ENCODE peak calls at places on chromosomes 6 and 20, in six cellular contexts. N is neural crest cell, Y is bronchial epithelial cell, O is HFF-Myc, Z is AG10803, R is AG04450. G is an unnamed sample.

GRCh38 chr20:54137115-54137514 is 36.7 kb downstream of the CYP24A1 start:
- DNase-seq in N (no peak), Y (no peak), O (no peak), Z (no peak), R (no peak), G (no peak)

GRCh38 chr6:140370949-140371348 is 996.5 kb upstream of the CITED2 start:
- DNase-seq in N (no peak), Y (no peak), O (no peak), Z (peak), R (no peak), G (no peak)

GRCh38 chr20:47354710-47355488 is 1.6 kb downstream of the ZMYND8 start:
- DNase-seq in N (no peak), Y (peak), O (no peak), Z (no peak), R (no peak), G (peak)

GRCh38 chr6:6712258-6712978 is 123.9 kb downstream of the LY86 start:
- DNase-seq in N (no peak), Y (peak), O (no peak), Z (peak), R (peak), G (peak)

GRCh38 chr6:149935246-149935645 is 6.6 kb upstream of the ULBP2 start:
- DNase-seq in N (no peak), Y (peak), O (no peak), Z (peak), R (no peak), G (no peak)

GRCh38 chr6:139546117-139546495 is 171.7 kb upstream of the CITED2 start:
- DNase-seq in N (no peak), Y (no peak), O (no peak), Z (peak), R (no peak), G (no peak)

GRCh38 chr20:57347393-57347792 is 3.7 kb upstream of the RAE1 start:
- DNase-seq in N (no peak), Y (no peak), O (no peak), Z (no peak), R (no peak), G (no peak)

GRCh38 chr6:136225496-136225895 is 24.6 kb downstream of the MTFR2 start:
- DNase-seq in N (no peak), Y (peak), O (no peak), Z (no peak), R (no peak), G (peak)

GRCh38 chr6:43883698-43884659 is 114.0 kb downstream of the VEGFA start:
- DNase-seq in N (no peak), Y (no peak), O (no peak), Z (no peak), R (no peak), G (no peak)

GRCh38 chr20:31851240-31851955 is 6.0 kb upstream of the FOXS1 start:
- DNase-seq in N (no peak), Y (no peak), O (no peak), Z (no peak), R (no peak), G (no peak)

GRCh38 chr6:65637289-65638046 is 69.6 kb downstream of the EYS start:
- DNase-seq in N (no peak), Y (no peak), O (no peak), Z (no peak), R (no peak), G (no peak)

GRCh38 chr6:160081398-160081797 is 40.2 kb upstream of the SLC22A1 start:
- DNase-seq in N (no peak), Y (no peak), O (no peak), Z (no peak), R (no peak), G (no peak)

GRCh38 chr20:7627734-7628663 is 312.3 kb downstream of the HAO1 start:
- DNase-seq in N (no peak), Y (peak), O (peak), Z (peak), R (no peak), G (peak)

GRCh38 chr6:57267586-57268293 is 45.6 kb upstream of the RAB23 start:
- DNase-seq in N (peak), Y (peak), O (peak), Z (peak), R (peak), G (peak)

GRCh38 chr6:43712590-43712989 is 25.0 kb upstream of the MRPS18A start:
- DNase-seq in N (no peak), Y (no peak), O (no peak), Z (no peak), R (no peak), G (no peak)

DNA sequence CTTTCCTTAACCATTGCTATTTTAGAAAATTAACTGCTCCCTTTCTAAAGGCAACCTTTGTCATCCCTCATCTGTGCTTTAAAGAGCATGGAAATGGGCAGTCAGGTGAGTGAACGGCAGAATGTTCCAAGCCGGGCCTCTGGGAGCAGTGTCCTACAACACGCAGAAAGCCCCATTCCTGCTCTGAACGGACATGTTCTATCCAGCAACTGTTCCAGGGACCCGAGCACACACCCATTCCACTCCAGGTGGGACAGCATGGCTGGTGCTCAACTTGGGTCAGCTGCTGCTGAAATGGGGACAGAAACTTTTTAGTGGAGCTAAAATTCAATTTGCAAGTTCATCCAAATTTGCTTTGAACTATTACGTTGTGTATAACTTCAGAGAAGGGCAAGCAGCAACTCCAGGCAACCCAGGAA is 26.7 kb downstream of the DIDO1 start:
- DNase-seq in N (no peak), Y (no peak), O (no peak), Z (no peak), R (no peak), G (no peak)
- TF ChIP-seq CTCF in N (no peak), Y (peak), O (no peak), Z (peak), R (peak), G (no peak)

GRCh38 chr6:138211048-138211581 is 7.2 kb downstream of the PBOV1 start:
- DNase-seq in N (no peak), Y (no peak), O (no peak), Z (no peak), R (no peak), G (peak)
- TF ChIP-seq CTCF in N (no peak), Y (no peak), O (no peak), Z (no peak), R (no peak), G (no peak)

GRCh38 chr6:169093770-169094553 is 159.7 kb downstream of the THBS2 start:
- DNase-seq in N (no peak), Y (no peak), O (no peak), Z (no peak), R (no peak), G (no peak)

GRCh38 chr6:169098136-169098535 is 155.5 kb downstream of the THBS2 start:
- DNase-seq in N (no peak), Y (no peak), O (no peak), Z (no peak), R (no peak), G (no peak)

GRCh38 chr6:169097336-169098052 is 156.2 kb downstream of the THBS2 start:
- DNase-seq in N (no peak), Y (no peak), O (peak), Z (peak), R (peak), G (peak)

GRCh38 chr6:169095153-169095552 is 158.5 kb downstream of the THBS2 start:
- DNase-seq in N (no peak), Y (no peak), O (no peak), Z (peak), R (no peak), G (no peak)

GRCh38 chr6:169096326-169096882 is 157.2 kb downstream of the THBS2 start:
- DNase-seq in N (no peak), Y (no peak), O (no peak), Z (no peak), R (no peak), G (no peak)
- TF ChIP-seq CTCF in N (no peak), Y (no peak), O (peak), Z (no peak), R (peak), G (no peak)

GRCh38 chr6:30101939-30102700 is 10.8 kb downstream of the TRIM31 start:
- DNase-seq in N (peak), Y (peak), O (peak), Z (peak), R (peak), G (peak)
- TF ChIP-seq CTCF in N (no peak), Y (peak), O (no peak), Z (peak), R (no peak), G (no peak)